ENCODE peak calls at places on chromosome 10, in nine cellular contexts. J is fibroblast of lung; C is mammary epithelial cell; O is uterus; A is CD4-positive, alpha-beta T cell; P is tibial artery; Q is brain microvascular endothelial cell; H is Panc1; I is ovary. S is an unnamed sample.

GRCh38 chr10:15515207-15515606 is 144.1 kb upstream of the FAM171A1 start:
- DNase-seq in Q (no peak), J (peak), H (no peak), I (no peak), A (no peak), P (no peak), C (no peak), O (peak), S (no peak)

GRCh38 chr10:36671607-36672006 is 453.8 kb upstream of the ANKRD30A start:
- DNase-seq in O (no peak), C (no peak), Q (no peak), J (peak), H (no peak), P (no peak), I (no peak), A (no peak), S (no peak)

GRCh38 chr10:10776363-10776762 is 241.3 kb upstream of the CELF2 start:
- DNase-seq in O (no peak), J (no peak), A (no peak), P (no peak), H (no peak), C (no peak), Q (no peak), I (no peak), S (no peak)

GRCh38 chr10:5573968-5574641 is 49.3 kb downstream of the CALML3 start:
- DNase-seq in H (no peak), Q (no peak), C (no peak), J (peak), A (no peak), O (no peak), I (peak), P (no peak), S (no peak)

GRCh38 chr10:113844091-113844490 is 9.8 kb downstream of the DCLRE1A start:
- DNase-seq in J (no peak), Q (no peak), C (no peak), A (no peak), H (no peak), O (no peak), I (no peak), P (no peak), S (no peak)

GRCh38 chr10:96280859-96281258 is 9.5 kb upstream of the BLNK start:
- DNase-seq in C (peak), Q (no peak), J (no peak), O (no peak), H (no peak), P (no peak), I (no peak), A (no peak), S (peak)

GRCh38 chr10:74083304-74083703 is 67.3 kb downstream of the AP3M1 start:
- DNase-seq in C (no peak), H (no peak), A (no peak), I (no peak), O (no peak), J (no peak), Q (no peak), P (no peak), S (no peak)

GRCh38 chr10:124709862-124710261 is 34.3 kb downstream of the FAM53B start:
- DNase-seq in O (no peak), I (no peak), P (peak), A (no peak), J (no peak), H (no peak), C (peak), Q (no peak), S (peak)

GRCh38 chr10:32538256-32538655 is 92.3 kb downstream of the CCDC7 start:
- DNase-seq in Q (no peak), A (no peak), J (no peak), P (no peak), C (no peak), O (no peak), I (no peak), H (no peak), S (no peak)

GRCh38 chr10:102324061-102324460 is 71.4 kb upstream of the NFKB2 start:
- DNase-seq in I (no peak), H (no peak), O (no peak), C (peak), Q (no peak), J (no peak), A (no peak), P (no peak), S (peak)

GRCh38 chr10:131895116-131895515 is 5.7 kb upstream of the PPP2R2D start:
- DNase-seq in J (no peak), I (no peak), C (no peak), Q (no peak), A (no peak), O (no peak), P (no peak), H (no peak), S (no peak)

GRCh38 chr10:31194986-31195385 is 124.0 kb upstream of the ZEB1 start:
- DNase-seq in P (no peak), A (no peak), J (no peak), C (peak), I (no peak), O (no peak), H (no peak), Q (no peak), S (no peak)

GRCh38 chr10:67262675-67263074 is 336.8 kb downstream of the LRRTM3 start:
- DNase-seq in O (no peak), C (no peak), Q (no peak), A (no peak), J (no peak), I (no peak), P (no peak), H (no peak), S (no peak)

GRCh38 chr10:67268146-67268545 is 342.3 kb downstream of the LRRTM3 start:
- DNase-seq in O (no peak), Q (no peak), C (no peak), J (no peak), P (no peak), H (no peak), I (no peak), A (no peak), S (no peak)
- TF ChIP-seq CTCF in O (no peak), Q (no peak), C (no peak), J (no peak), P (no peak), H (no peak), I (no peak), A (no peak), S (no peak)

GRCh38 chr10:9508616-9509015 is 1454.1 kb downstream of the GATA3 start:
- DNase-seq in I (no peak), J (peak), A (no peak), O (no peak), C (no peak), Q (no peak), P (no peak), H (no peak), S (no peak)

GRCh38 chr10:9510626-9511025 is 1456.1 kb downstream of the GATA3 start:
- DNase-seq in A (no peak), J (no peak), C (no peak), I (no peak), O (no peak), P (no peak), H (no peak), Q (no peak), S (no peak)
- H3K27ac ChIP-seq in A (no peak), J (no peak), C (no peak), I (no peak), O (no peak), P (no peak), H (no peak), Q (no peak), S (no peak)

DNA sequence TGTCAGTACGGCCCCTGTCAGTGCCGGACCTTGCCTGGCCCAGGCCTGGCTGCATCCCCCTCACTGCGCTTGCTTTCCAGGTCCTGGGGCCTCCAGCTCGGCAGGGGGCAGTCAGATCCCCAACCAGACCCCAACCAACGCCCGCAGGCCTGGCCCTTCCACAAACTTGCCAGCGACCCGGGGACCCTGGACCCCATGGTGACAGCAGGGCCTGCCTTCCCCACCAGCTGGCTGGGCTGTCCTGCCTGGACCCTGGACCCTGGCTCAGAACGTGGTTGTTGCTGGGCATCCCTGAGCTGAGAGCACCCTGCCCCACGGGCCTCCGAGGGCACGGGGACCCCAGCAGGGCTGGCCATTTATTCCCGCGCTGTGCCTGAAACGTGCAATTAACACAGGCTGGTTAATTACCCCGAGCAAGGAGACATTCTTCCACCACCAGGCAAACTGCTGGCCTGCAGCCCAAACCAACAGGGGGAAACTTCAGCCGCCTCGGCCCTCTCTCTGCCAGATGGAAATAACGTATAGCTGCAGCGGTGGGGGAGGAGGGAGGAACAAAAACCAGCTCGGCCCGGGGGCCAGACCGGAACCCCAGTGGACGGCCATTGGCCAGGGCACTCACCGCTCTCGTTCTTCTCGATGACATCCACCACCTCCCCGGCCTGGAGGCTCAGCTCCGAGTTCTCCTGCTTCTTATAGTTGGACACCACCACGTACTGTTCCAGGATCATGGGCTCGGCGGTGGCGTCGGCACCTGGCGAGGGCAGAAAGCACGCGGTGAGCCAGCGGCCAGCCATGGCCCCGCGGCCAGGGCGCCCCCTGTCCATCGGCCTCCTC is 167.1 kb downstream of the NEURL1 start:
- DNase-seq in I (peak), C (peak), Q (peak), P (no peak), H (no peak), O (no peak), A (no peak), J (peak), S (no peak)
- TF ChIP-seq CTCF in I (no peak), C (peak), Q (peak), P (no peak), H (no peak), O (peak), A (no peak), J (peak), S (no peak)

GRCh38 chr10:53650794-53651193 is 878.2 kb upstream of the MBL2 start:
- DNase-seq in I (no peak), A (no peak), H (no peak), Q (no peak), C (peak), J (no peak), O (no peak), P (no peak), S (no peak)

DNA sequence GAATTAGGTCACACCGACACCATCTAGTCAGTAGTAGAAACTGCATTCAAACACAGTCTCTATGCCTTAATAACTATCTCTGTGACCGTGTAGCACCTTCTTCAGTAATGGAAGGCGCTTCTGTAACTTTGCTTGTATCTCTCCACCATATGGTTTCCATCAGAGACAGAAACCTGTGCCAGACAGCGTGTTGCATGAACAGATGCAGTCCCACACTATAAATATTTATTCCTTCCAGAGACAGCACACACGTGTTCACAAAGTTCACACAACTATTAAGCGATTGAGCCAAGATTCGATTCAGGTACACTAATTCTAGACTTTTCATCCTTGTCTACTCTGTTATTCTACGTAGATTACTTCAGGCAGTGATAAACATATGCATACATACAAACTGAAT is 873.9 kb upstream of the MBL2 start:
- DNase-seq in A (no peak), P (no peak), O (no peak), C (no peak), J (peak), Q (no peak), I (no peak), H (no peak), S (no peak)
- H3K27ac ChIP-seq in A (no peak), P (no peak), O (no peak), C (no peak), J (no peak), Q (no peak), I (no peak), H (no peak), S (no peak)

GRCh38 chr10:99623919-99624318 is 3.7 kb upstream of the SLC25A28 start:
- DNase-seq in C (no peak), Q (no peak), O (no peak), P (no peak), I (no peak), J (no peak), A (no peak), H (no peak), S (no peak)
- TF ChIP-seq CTCF in C (no peak), Q (no peak), O (no peak), P (no peak), I (no peak), J (no peak), A (no peak), H (no peak), S (no peak)

GRCh38 chr10:28295346-28295745 is 7.5 kb downstream of the MPP7 start:
- DNase-seq in A (no peak), O (no peak), Q (no peak), P (no peak), C (no peak), J (no peak), I (no peak), H (no peak), S (no peak)

GRCh38 chr10:28294809-28295208 is 8.1 kb downstream of the MPP7 start:
- DNase-seq in P (no peak), O (no peak), I (no peak), Q (no peak), A (no peak), J (no peak), H (no peak), C (no peak), S (no peak)

GRCh38 chr10:28293238-28294168 is 9.4 kb downstream of the MPP7 start:
- DNase-seq in I (no peak), P (no peak), Q (no peak), O (no peak), C (no peak), A (no peak), J (peak), H (no peak), S (no peak)

GRCh38 chr10:28296023-28296422 is 6.8 kb downstream of the MPP7 start:
- DNase-seq in P (no peak), Q (no peak), J (no peak), C (no peak), I (no peak), A (no peak), H (no peak), O (no peak), S (no peak)

DNA sequence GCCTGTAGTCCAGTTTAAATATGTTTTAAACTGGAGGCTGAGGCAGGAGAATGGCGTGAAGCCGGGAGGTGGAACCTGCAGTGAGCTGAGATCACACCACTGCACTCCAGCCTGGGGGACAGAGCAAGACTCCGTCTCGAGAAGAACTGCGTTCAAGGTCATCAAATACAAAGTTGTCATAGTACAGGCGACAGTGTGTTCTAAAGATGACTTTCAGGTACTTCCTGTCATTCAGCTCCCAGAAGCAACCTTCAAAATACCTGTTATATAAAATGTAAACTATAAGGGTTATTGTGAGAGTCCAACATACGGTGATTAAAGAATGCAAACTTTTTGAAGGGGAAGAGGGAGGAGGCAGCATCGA is 8.7 kb downstream of the MPP7 start:
- DNase-seq in A (no peak), C (no peak), Q (no peak), P (no peak), O (no peak), I (no peak), H (no peak), J (no peak), S (no peak)
- H3K27ac ChIP-seq in A (no peak), C (no peak), Q (no peak), P (peak), O (no peak), I (no peak), H (no peak), J (no peak), S (no peak)

GRCh38 chr10:126302831-126303230 is 85.4 kb downstream of the ADAM12 start:
- DNase-seq in I (no peak), J (peak), H (no peak), P (no peak), C (no peak), A (no peak), O (no peak), Q (peak), S (no peak)
- TF ChIP-seq CTCF in I (peak), J (peak), H (no peak), P (peak), C (peak), A (no peak), O (peak), Q (peak), S (no peak)

S was measured in RWPE1.